ENCODE peak calls at places on chromosome 1, in five cellular contexts. V is PC-3, T is GM23248, L is OCI-LY7, C is Karpas-422. A is an unnamed sample. For H3K9me2, the result is how much of the 10 kb centered on the place peaks cover.

GRCh38 chr1:241451981-241452380 is 67.6 kb downstream of the FH start:
- DNase-seq in C (no peak), T (no peak), V (no peak), L (no peak), A (no peak)

GRCh38 chr1:183537405-183537804 is 52.9 kb downstream of the NCF2 start:
- DNase-seq in T (no peak), C (no peak), L (no peak), V (peak), A (no peak)

GRCh38 chr1:234545512-234546386 is 64.2 kb downstream of the IRF2BP2 start:
- DNase-seq in C (no peak), T (no peak), V (no peak), L (no peak), A (no peak)

GRCh38 chr1:116067564-116067887 is 43.7 kb upstream of the MAB21L3 start:
- DNase-seq in C (no peak), T (peak), L (no peak), V (peak), A (no peak)

GRCh38 chr1:216614011-216614934 is 109.0 kb downstream of the ESRRG start:
- DNase-seq in T (no peak), C (no peak), L (no peak), V (no peak), A (no peak)

GRCh38 chr1:202501281-202501680 is 152.8 kb downstream of the PPP1R12B start:
- DNase-seq in C (peak), V (peak), L (peak), T (peak), A (peak)

GRCh38 chr1:190019717-190020116 is 457.9 kb downstream of the BRINP3 start:
- DNase-seq in V (peak), T (no peak), L (no peak), C (no peak), A (no peak)

GRCh38 chr1:22143065-22143514 is at the start of gene WNT4:
- DNase-seq in V (peak), L (peak), T (peak), C (no peak), A (peak)

GRCh38 chr1:94865369-94865768 is 45.2 kb downstream of the SLC44A3 start:
- DNase-seq in V (peak), L (no peak), T (peak), C (no peak), A (no peak)

GRCh38 chr1:23657659-23658275 is 33.8 kb upstream of the RPL11 start:
- DNase-seq in V (peak), C (peak), T (peak), L (peak), A (peak)

GRCh38 chr1:87179076-87179475 is 149.6 kb upstream of the LMO4 start:
- DNase-seq in C (no peak), L (no peak), V (no peak), T (no peak), A (no peak)

GRCh38 chr1:167860231-167860923 is 53.6 kb downstream of the ADCY10 start:
- DNase-seq in L (no peak), V (no peak), T (peak), C (peak), A (no peak)

GRCh38 chr1:184838374-184838995 is 83.8 kb upstream of the EDEM3 start:
- DNase-seq in V (peak), T (peak), C (no peak), L (no peak), A (no peak)

GRCh38 chr1:22728751-22729399 is 18.2 kb downstream of the EPHB2 start:
- DNase-seq in L (no peak), C (no peak), T (no peak), V (no peak), A (peak)

GRCh38 chr1:208235983-208236761 is 8.0 kb downstream of the PLXNA2 start:
- DNase-seq in L (no peak), T (peak), C (no peak), V (no peak), A (no peak)

GRCh38 chr1:64060611-64061302 is 142.7 kb upstream of the UBE2U start:
- DNase-seq in T (no peak), V (no peak), C (no peak), L (no peak), A (no peak)

GRCh38 chr1:41773842-41774241 is 144.9 kb downstream of the HIVEP3 start:
- DNase-seq in C (no peak), L (no peak), T (no peak), V (no peak), A (no peak)

GRCh38 chr1:107432108-107432507 is 291.3 kb downstream of the NTNG1 start:
- DNase-seq in L (no peak), V (no peak), C (no peak), T (no peak), A (peak)

GRCh38 chr1:234755449-234755863 is 145.5 kb upstream of the IRF2BP2 start:
- DNase-seq in V (no peak), L (no peak), T (peak), C (no peak), A (no peak)

GRCh38 chr1:222443566-222443965 is 104.3 kb downstream of the HHIPL2 start:
- DNase-seq in C (no peak), V (no peak), T (no peak), L (no peak), A (no peak)

GRCh38 chr1:30526652-30527345 is 196.6 kb downstream of the MATN1 start:
- DNase-seq in T (no peak), L (no peak), C (no peak), V (no peak), A (no peak)

GRCh38 chr1:101745549-101745948 is 251.2 kb downstream of the OLFM3 start:
- DNase-seq in L (no peak), C (no peak), V (no peak), T (no peak), A (no peak)

GRCh38 chr1:44077421-44077820 is 41.2 kb upstream of the KLF17 start:
- DNase-seq in T (peak), L (no peak), C (no peak), V (no peak), A (no peak)

GRCh38 chr1:63984257-63984626 is 210.4 kb downstream of the ROR1 start:
- DNase-seq in T (peak), V (peak), C (no peak), L (no peak), A (no peak)

GRCh38 chr1:222387020-222387816 is 160.7 kb downstream of the HHIPL2 start:
- DNase-seq in T (peak), C (peak), V (peak), L (no peak), A (peak)

GRCh38 chr1:90899263-90899662 is 122.6 kb downstream of the ZNF644 start:
- DNase-seq in V (no peak), T (no peak), C (no peak), L (no peak), A (no peak)
- H3K27ac ChIP-seq in V (no peak), T (no peak), C (no peak), L (no peak), A (no peak)

GRCh38 chr1:47894718-47895393 is 102.3 kb downstream of the TRABD2B start:
- DNase-seq in V (peak), L (no peak), C (no peak), T (peak), A (peak)
- H3K9me2 ChIP-seq in V (under half), L (under half), C (under half), T (under half), A (under half)

GRCh38 chr1:154993572-154994268 is at the start of gene LENEP:
- DNase-seq in L (no peak), C (no peak), T (no peak), V (no peak), A (no peak)
- H3K27ac ChIP-seq in L (peak), C (peak), T (no peak), V (no peak), A (peak)

GRCh38 chr1:176102243-176102642 is 104.8 kb downstream of the COP1 start:
- DNase-seq in L (no peak), T (peak), C (no peak), V (no peak), A (no peak)
- H3K9me2 ChIP-seq in L (under half), T (under half), C (under half), V (under half), A (under half)

GRCh38 chr1:233523047-233523446 is 90.9 kb upstream of the KCNK1 start:
- DNase-seq in T (no peak), C (no peak), V (no peak), L (no peak), A (peak)
- H3K27ac ChIP-seq in T (no peak), C (no peak), V (no peak), L (no peak), A (peak)

GRCh38 chr1:156151093-156151688 is 2.2 kb upstream of the SEMA4A start:
- DNase-seq in C (peak), T (peak), L (peak), V (no peak), A (no peak)

GRCh38 chr1:156149374-156150106 is 3.8 kb upstream of the SEMA4A start:
- DNase-seq in T (no peak), L (peak), V (no peak), C (peak), A (peak)

GRCh38 chr1:156152628-156153027 is 757 bp upstream of the SEMA4A start:
- DNase-seq in L (no peak), C (no peak), T (no peak), V (no peak), A (no peak)

GRCh38 chr1:156148236-156148635 is 5.1 kb upstream of the SEMA4A start:
- DNase-seq in L (peak), T (no peak), V (peak), C (peak), A (no peak)

DNA sequence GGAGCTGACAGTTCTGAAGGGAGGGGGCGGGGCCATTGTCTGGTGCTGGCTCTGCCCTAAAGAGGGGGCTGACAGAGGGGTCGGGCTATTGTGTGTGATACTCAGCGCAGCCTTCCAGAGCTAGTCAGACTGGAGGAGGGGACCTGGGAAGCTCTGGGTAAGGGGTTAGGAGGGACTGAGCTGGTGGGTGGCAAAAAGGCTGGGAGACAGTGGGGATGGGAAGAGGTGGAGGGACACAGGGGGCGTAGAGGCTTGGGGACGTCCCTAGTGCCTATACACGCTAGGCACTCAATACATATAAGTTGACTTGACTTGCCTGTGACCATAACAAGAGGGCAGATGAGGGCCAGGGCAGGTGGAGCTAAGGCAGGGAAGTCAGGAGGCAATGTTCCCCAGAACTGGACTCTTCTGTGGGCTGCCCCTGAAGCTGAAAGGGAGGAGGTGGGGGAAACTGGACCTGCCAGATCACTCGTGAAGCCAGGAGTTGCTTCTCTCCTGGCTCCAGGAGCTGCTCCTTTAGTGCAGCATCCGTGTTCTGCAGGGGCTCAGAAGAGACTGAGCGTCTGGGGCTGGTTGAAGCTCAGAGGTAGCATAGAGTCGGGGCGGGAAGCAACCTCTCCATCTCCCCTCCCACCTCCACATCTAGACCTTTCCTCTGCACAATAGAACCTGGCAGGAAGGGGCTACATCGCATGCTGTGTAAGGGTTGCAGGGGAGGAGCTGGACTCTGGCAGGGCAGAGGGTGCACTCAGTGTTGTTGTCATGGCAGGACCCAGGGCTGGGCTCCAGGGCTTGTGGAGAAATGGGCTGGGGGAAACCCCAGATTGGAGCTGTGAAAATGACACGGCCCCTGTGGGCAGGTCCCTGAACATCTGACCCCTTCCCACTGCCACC is 3.0 kb upstream of the SEMA4A start:
- DNase-seq in C (peak), L (peak), V (no peak), T (no peak), A (peak)
- H3K9me2 ChIP-seq in C (under half), L (under half), V (under half), T (under half), A (under half)

DNA sequence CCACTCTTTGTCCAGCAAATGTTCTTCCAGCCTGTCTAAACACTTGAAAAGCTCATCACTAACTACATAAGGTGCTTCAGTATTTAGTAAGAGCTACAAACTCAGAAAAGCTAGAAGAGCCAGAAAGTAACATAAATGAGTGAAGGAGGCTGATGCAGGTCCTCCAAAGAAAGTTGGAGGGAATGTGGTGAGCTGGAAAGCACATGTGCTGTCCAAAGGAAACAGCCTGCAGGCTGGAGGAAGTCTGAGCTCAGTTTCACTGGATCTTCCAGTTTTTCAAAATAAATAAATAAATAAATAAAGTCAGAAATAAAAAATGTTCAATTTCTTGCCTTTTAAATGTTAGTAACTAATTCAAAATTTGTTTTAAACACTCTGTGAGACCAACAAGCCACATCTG is 25.5 kb downstream of the ZC3H11B start:
- DNase-seq in T (no peak), L (no peak), V (no peak), C (no peak), A (no peak)
- H3K27ac ChIP-seq in T (no peak), L (no peak), V (no peak), C (no peak), A (no peak)

A was measured in GM23338.